ENCODE peak calls at places on chromosomes 12 and 14, in four cellular contexts. E is mesenchymal stem cell, F is uterus, W is fibroblast of lung. J is an unnamed sample.
A peak's percentile ranks its signal among the peaks of the same experiment; 100 is the strongest.

GRCh38 chr12:19196959-19197630 is 67.6 kb downstream of the PLEKHA5 start:
- DNase-seq in E (no peak), W (peak; percentile 38), F (no peak), J (no peak)

GRCh38 chr12:104650541-104650940 is 193.8 kb downstream of the CHST11 start:
- DNase-seq in F (no peak), E (no peak), W (no peak), J (no peak)

GRCh38 chr12:49093746-49094103 is 876 bp downstream of the DHH start:
- DNase-seq in F (no peak), W (no peak), E (no peak), J (no peak)

GRCh38 chr14:73829526-73830431 is 21.9 kb upstream of the PTGR2 start:
- DNase-seq in W (peak; percentile 77), E (peak; percentile 58), F (no peak), J (no peak)

GRCh38 chr14:60655114-60655897 is 6.0 kb upstream of the SIX1 start:
- DNase-seq in W (no peak), F (no peak), E (no peak), J (no peak)

GRCh38 chr12:95177201-95177768 is 40.0 kb downstream of the FGD6 start:
- DNase-seq in W (no peak), E (no peak), F (no peak), J (no peak)

GRCh38 chr12:70671698-70672097 is 34.5 kb upstream of the PTPRB start:
- DNase-seq in F (no peak), W (no peak), E (no peak), J (no peak)

GRCh38 chr12:68469136-68469535 is 137.0 kb upstream of the MDM1 start:
- DNase-seq in F (no peak), E (no peak), W (peak; percentile 28), J (no peak)

GRCh38 chr12:6777386-6777785 is 5.1 kb downstream of the LAG3 start:
- DNase-seq in W (no peak), E (no peak), F (no peak), J (no peak)

GRCh38 chr12:50678650-50679049 is 85.3 kb upstream of the ATF1 start:
- DNase-seq in E (no peak), W (no peak), F (no peak), J (no peak)
- H3K27ac ChIP-seq in E (no peak overlapping the region), W (no peak overlapping the region), F (no peak overlapping the region), J (no peak overlapping the region)

DNA sequence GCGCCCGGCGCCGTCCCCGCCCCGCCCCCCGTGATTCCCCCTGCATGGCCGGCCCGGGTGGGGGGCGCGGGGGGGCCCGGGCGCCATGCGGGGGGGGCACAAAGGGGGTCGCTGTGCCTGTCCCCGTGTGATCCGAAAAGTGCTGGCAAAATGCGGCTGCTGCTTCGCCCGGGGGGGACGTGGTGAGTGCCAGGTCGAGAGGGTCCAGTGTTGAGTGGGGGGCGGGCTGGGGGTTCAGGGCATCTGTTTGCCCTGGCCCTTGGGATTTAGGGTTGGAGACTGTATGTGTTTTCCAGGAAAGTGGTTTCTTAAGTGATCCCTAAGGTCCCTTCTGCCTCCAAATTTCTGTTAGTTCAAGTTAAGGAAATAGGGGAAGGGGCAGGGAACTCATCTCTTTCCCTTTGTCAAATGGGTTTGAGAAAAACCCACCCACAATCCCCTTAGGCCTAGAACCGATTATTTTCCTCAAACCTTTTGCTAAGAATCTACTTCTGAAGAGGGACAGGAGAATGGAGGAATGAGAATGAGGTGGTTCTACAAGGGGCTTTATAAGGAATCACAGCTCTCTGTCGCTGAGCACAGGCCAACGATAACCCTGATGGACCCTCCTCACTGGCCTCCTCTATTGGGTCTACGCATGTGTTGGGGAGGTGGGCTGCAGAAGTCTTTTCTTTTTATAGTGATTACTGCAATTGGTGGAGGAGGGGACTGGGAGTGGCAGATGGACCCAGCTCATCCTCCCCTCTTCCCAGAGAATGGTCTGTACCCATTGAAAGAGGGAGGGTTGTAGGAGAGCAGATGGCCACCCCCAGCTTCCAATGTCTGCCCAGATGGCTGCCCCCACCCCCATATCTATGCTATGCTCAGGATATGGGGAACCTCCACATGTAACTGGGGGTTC is 825 bp downstream of the ARHGEF25 start:
- DNase-seq in F (no peak), W (no peak), E (no peak), J (no peak)
- H3K36me3 ChIP-seq in F (no peaks in the 10 kb centered on the region), W (peaks cover 2% of the 10 kb centered on the region), E (no peaks in the 10 kb centered on the region), J (no peaks in the 10 kb centered on the region)

GRCh38 chr12:56080556-56081138 is 682 bp downstream of the ERBB3 start:
- DNase-seq in W (no peak), F (no peak), E (no peak), J (no peak)

GRCh38 chr12:56082382-56082781 is 2.4 kb downstream of the ERBB3 start:
- DNase-seq in F (no peak), E (no peak), W (no peak), J (no peak)

GRCh38 chr12:56079729-56080555 is at the start of gene ERBB3:
- DNase-seq in F (peak; percentile 76), E (peak; percentile 87), W (peak; percentile 80), J (peak; percentile 91)

GRCh38 chr12:56082967-56083366 is 3.0 kb downstream of the ERBB3 start:
- DNase-seq in E (no peak), F (no peak), W (no peak), J (no peak)

DNA sequence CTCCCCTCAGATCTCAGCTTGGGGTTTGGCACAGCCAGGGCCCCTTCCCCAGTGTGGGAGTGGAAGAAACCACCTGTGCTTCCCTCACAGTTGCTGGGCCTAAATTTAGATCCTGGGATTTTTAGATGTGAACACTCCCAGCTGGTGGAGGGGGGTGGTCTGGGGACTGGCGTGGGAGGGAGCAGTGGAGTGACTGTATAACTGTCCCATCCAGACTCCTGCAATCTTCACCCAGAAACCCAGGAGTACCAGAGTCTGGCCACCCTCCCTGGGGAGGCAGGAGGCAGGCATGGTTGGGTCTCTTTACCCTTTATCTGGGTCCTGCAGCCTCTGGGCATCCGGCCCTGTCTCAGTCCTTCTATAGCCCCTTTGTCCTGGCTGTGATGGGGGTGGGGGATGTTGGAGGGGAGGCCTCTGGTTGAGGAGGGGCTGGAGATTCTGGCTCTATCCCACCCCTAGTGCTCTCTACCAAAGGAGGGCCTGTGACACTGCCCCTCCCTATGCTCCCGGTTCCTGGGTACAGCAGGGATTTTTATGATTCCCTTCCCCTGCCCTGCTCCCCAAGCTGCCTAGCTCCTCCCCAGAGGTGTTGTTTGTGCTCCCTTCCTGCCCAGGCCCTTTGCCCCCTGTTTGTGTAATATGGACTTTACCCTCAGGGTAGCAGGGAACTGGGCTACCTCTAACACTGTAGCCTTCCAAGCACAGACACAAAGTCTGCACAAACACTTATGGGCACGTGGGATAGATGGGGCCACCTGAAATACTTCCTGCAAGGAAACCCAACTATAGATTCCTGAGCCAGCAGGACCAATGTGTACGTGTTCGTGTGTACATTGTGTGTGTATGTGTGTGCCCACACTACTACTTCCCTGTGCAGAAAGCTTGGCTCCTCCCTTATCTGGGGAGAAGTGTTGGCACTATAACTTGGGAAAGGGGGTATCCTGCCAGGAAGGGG is 1.7 kb downstream of the ERBB3 start:
- DNase-seq in W (no peak), F (no peak), E (no peak), J (no peak)
- H3K27ac ChIP-seq in W (no peak overlapping the region), F (no peak overlapping the region), E (no peak overlapping the region), J (no peak overlapping the region)

DNA sequence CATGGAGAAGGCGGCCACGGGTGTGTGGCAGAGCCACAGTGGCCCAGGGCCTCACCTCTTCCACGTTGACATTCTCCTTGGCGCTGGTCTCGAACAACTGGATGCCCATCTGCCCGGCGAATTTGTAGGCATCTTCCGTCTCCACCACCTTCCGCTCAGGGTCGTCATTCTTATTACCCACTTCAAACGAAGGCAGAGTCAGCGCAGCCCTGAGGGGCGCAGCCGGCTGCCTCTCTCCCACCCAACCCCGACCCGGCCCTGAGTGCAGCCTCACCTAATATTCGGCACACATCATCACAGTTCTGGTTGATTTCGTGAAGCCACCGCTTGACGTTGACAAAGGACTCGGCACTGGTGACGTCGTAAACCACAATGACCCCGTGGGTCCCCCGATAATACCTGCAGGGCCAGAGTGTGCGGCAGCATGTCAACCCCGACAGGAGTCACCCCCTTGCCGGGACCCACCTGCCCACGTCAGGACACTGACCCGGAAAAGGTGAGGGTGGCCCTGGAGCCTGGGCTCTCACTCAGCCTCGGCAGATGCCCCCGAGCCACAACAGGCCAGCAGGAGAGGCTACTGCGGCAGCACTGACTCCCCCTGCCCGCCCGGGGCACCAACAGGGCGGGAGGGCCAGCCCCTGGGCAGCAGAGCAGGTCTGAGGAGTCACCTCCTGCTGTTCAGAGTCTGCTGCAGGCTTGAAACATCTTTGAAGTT is 17.6 kb downstream of the RAB35 start:
- DNase-seq in W (no peak), F (no peak), E (no peak), J (no peak)
- H3K36me3 ChIP-seq in W (peaks cover 25% of the 10 kb centered on the region), F (no peaks in the 10 kb centered on the region), E (peaks cover 70% of the 10 kb centered on the region), J (peaks cover 42% of the 10 kb centered on the region)

J was measured in RWPE2.